ENCODE peak calls at places on chromosomes 1 and 21, in six cellular contexts. V is pancreas; L is neuronal stem cell; D is CD8-positive, alpha-beta T cell; K is IMR-90; E is cardiac muscle cell. X is an unnamed sample.

GRCh38 chr1:51990478-51990965 is at the start of gene RAB3B:
- DNase-seq in D (peak; percentile 83), K (peak; percentile 64), V (peak; percentile 84), L (peak; percentile 80), E (peak; percentile 56), X (peak; percentile 58)

GRCh38 chr1:214305164-214305751 is 24.3 kb downstream of the SMYD2 start:
- DNase-seq in V (no peak), D (no peak), E (no peak), L (no peak), K (no peak), X (no peak)

GRCh38 chr1:205172729-205173366 is 38.7 kb downstream of the DSTYK start:
- DNase-seq in K (peak; percentile 99), L (no peak), E (peak; percentile 86), D (no peak), V (no peak), X (no peak)

GRCh38 chr1:91731815-91732214 is 154.1 kb downstream of the TGFBR3 start:
- DNase-seq in D (no peak), V (no peak), L (no peak), K (peak; percentile 49), E (peak; percentile 73), X (no peak)

GRCh38 chr1:2213576-2214505 is 14.3 kb upstream of the SKI start:
- DNase-seq in V (peak; percentile 62), K (peak; percentile 86), D (no peak), L (no peak), E (peak; percentile 92), X (no peak)

GRCh38 chr1:1359668-1360468 is 1.5 kb upstream of the MXRA8 start:
- DNase-seq in V (peak; percentile 29), E (peak; percentile 57), K (peak; percentile 68), L (no peak), D (no peak), X (no peak)

GRCh38 chr1:68363346-68363745 is 86.4 kb downstream of the RPE65 start:
- DNase-seq in D (no peak), E (no peak), K (no peak), L (no peak), V (no peak), X (no peak)

GRCh38 chr21:45465105-45465504 is 60.1 kb downstream of the COL18A1 start:
- DNase-seq in K (no peak), V (no peak), D (no peak), L (no peak), E (no peak), X (no peak)

GRCh38 chr1:35377553-35377952 is 109.0 kb downstream of the ZMYM4 start:
- DNase-seq in K (peak; percentile 68), E (no peak), D (no peak), L (no peak), V (no peak), X (no peak)

GRCh38 chr1:86832409-86832808 is 81.5 kb downstream of the SELENOF start:
- DNase-seq in V (no peak), L (no peak), K (no peak), E (no peak), D (no peak), X (no peak)

GRCh38 chr1:31765041-31765467 is 914 bp upstream of the ADGRB2 start:
- DNase-seq in K (peak; percentile 19), D (no peak), V (no peak), E (peak; percentile 45), L (no peak), X (no peak)

GRCh38 chr1:32925360-32926142 is 24.4 kb upstream of the TMEM54 start:
- DNase-seq in E (peak; percentile 47), K (no peak), L (peak; percentile 30), D (no peak), V (peak; percentile 31), X (peak; percentile 40)

GRCh38 chr1:3137111-3138100 is 68.4 kb downstream of the PRDM16 start:
- DNase-seq in K (no peak), D (no peak), E (no peak), V (no peak), L (no peak), X (no peak)

GRCh38 chr1:183023601-183024351 is 556 bp downstream of the LAMC1 start:
- DNase-seq in D (peak; percentile 52), L (peak; percentile 48), V (peak; percentile 85), K (peak; percentile 47), E (peak; percentile 49), X (peak; percentile 81)

GRCh38 chr1:28339551-28339950 is 10.7 kb downstream of the MED18 start:
- DNase-seq in D (no peak), V (no peak), K (no peak), L (no peak), E (no peak), X (no peak)

GRCh38 chr1:41419584-41420295 is 58.5 kb downstream of the FOXO6 start:
- DNase-seq in E (no peak), K (no peak), D (no peak), L (no peak), V (no peak), X (no peak)

GRCh38 chr1:25238046-25238445 is 5.7 kb upstream of the SYF2 start:
- DNase-seq in V (no peak), E (no peak), D (no peak), L (no peak), K (no peak), X (no peak)

GRCh38 chr1:170663441-170664282 is at the start of gene PRRX1:
- DNase-seq in E (peak; percentile 59), L (no peak), K (peak; percentile 46), V (no peak), D (no peak), X (no peak)

GRCh38 chr1:218480137-218480536 is 135.0 kb downstream of the TGFB2 start:
- DNase-seq in E (peak; percentile 80), V (no peak), L (no peak), D (no peak), K (peak; percentile 97), X (no peak)

GRCh38 chr1:6302568-6302967 is 41.7 kb upstream of the GPR153 start:
- DNase-seq in E (no peak), K (no peak), V (no peak), D (no peak), L (no peak), X (no peak)

GRCh38 chr1:172969611-172970010 is 81.1 kb downstream of the TNFSF18 start:
- DNase-seq in V (no peak), L (no peak), D (no peak), K (peak; percentile 84), E (peak; percentile 82), X (no peak)

GRCh38 chr1:59730302-59730701 is 84.4 kb upstream of the HOOK1 start:
- DNase-seq in E (peak; percentile 47), D (no peak), V (no peak), L (no peak), K (peak; percentile 94), X (no peak)

GRCh38 chr1:119323216-119323982 is 45.2 kb upstream of the HAO2 start:
- DNase-seq in V (no peak), L (no peak), K (no peak), E (no peak), D (no peak), X (no peak)

GRCh38 chr1:7339953-7340352 is 431.1 kb upstream of the VAMP3 start:
- DNase-seq in L (no peak), K (peak; percentile 41), D (no peak), E (peak; percentile 8), V (no peak), X (no peak)

GRCh38 chr1:201044119-201044518 is 20.6 kb upstream of the KIF21B start:
- DNase-seq in K (no peak), D (no peak), V (no peak), E (no peak), L (no peak), X (no peak)

GRCh38 chr1:201039876-201040275 is 16.4 kb upstream of the KIF21B start:
- DNase-seq in V (no peak), K (no peak), L (no peak), E (no peak), D (no peak), X (no peak)

GRCh38 chr1:201041011-201041410 is 17.5 kb upstream of the KIF21B start:
- DNase-seq in E (no peak), K (no peak), D (no peak), V (no peak), L (no peak), X (no peak)

GRCh38 chr1:201038537-201038936 is 15.0 kb upstream of the KIF21B start:
- DNase-seq in D (no peak), K (no peak), V (no peak), E (no peak), L (no peak), X (no peak)

GRCh38 chr1:201042663-201043461 is 19.3 kb upstream of the KIF21B start:
- DNase-seq in K (peak; percentile 70), D (peak; percentile 82), E (peak; percentile 86), V (peak; percentile 76), L (peak; percentile 61), X (peak; percentile 65)
- H3K4me1 ChIP-seq in K (no peaks in the 10 kb centered on the region), D (no peaks in the 10 kb centered on the region), E (no peaks in the 10 kb centered on the region), V (no peaks in the 10 kb centered on the region), L (peaks cover 10% of the 10 kb centered on the region), X (no peaks in the 10 kb centered on the region)

GRCh38 chr1:186059752-186060151 is 315.3 kb downstream of the TPR start:
- DNase-seq in E (no peak), K (no peak), V (no peak), L (no peak), D (no peak), X (no peak)
- H3K27ac ChIP-seq in E (no peak overlapping the region), K (no peak overlapping the region), V (no peak overlapping the region), L (no peak overlapping the region), D (no peak overlapping the region), X (no peak overlapping the region)

GRCh38 chr1:13782634-13782995 is 82.6 kb downstream of the PRDM2 start:
- DNase-seq in V (no peak), L (no peak), E (no peak), D (no peak), K (no peak), X (no peak)

GRCh38 chr1:13783551-13783950 is 83.6 kb downstream of the PRDM2 start:
- DNase-seq in E (no peak), V (no peak), D (no peak), L (no peak), K (peak; percentile 47), X (no peak)

GRCh38 chr1:13781228-13781627 is 81.2 kb downstream of the PRDM2 start:
- DNase-seq in K (no peak), V (no peak), D (no peak), L (no peak), E (no peak), X (no peak)

GRCh38 chr1:13780780-13781179 is 80.8 kb downstream of the PRDM2 start:
- DNase-seq in D (no peak), K (no peak), V (no peak), L (no peak), E (no peak), X (no peak)

GRCh38 chr1:13781907-13782633 is 82.1 kb downstream of the PRDM2 start:
- DNase-seq in K (peak; percentile 86), V (no peak), E (peak; percentile 71), D (no peak), L (no peak), X (no peak)
- H3K4me3 ChIP-seq in K (no peak overlapping the region), V (no peak overlapping the region), E (no peak overlapping the region), D (no peak overlapping the region), L (no peak overlapping the region), X (no peak overlapping the region)

DNA sequence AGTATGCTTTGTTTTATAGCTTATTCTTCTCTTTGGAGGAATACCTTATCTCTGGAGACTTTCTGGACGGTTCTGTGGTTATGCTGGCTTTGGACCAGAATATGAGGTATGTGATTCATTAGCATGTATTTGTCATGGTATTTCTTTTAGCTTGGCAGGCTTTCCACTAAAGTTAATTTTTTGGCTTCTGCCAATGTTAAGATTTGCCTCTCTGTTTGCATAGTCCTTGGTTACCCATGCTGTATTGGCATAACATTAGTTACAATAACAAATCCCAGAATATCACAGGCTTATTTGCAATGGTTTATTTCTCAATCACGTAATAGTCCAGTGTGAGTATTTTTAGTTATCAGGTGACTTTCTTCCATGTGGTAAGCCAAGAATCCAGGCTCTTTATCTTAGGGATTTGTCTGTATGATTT is 9.7 kb downstream of the ZMPSTE24 start:
- DNase-seq in E (peak; percentile 98), D (no peak), V (no peak), K (peak; percentile 97), L (no peak), X (no peak)
- H3K4me1 ChIP-seq in E (no peaks in the 10 kb centered on the region), D (no peaks in the 10 kb centered on the region), V (peaks cover 4% of the 10 kb centered on the region), K (peaks cover 7% of the 10 kb centered on the region), L (no peaks in the 10 kb centered on the region), X (no peaks in the 10 kb centered on the region)

X was measured in lung.